ENCODE peak calls at places on chromosomes 7 and 10, in four cellular contexts. O is endothelial cell, D is WTC11, X is GM06990. P is an unnamed sample.

GRCh38 chr7:30510124-30511074 is 5.8 kb upstream of the GGCT start:
- DNase-seq in X (no peak), O (peak; percentile 29), D (peak; percentile 26), P (no peak)

GRCh38 chr10:117969592-117969991 is 77.1 kb downstream of the RAB11FIP2 start:
- DNase-seq in O (no peak), X (no peak), D (no peak), P (no peak)

GRCh38 chr7:94423865-94424264 is 29.2 kb downstream of the COL1A2 start:
- DNase-seq in X (no peak), O (no peak), D (no peak), P (no peak)

GRCh38 chr7:135147899-135148721 is at the start of gene TMEM140:
- DNase-seq in O (no peak), D (no peak), X (peak; percentile 68), P (peak; percentile 59)

GRCh38 chr10:132669208-132669861 is 116.6 kb downstream of the NKX6-2 start:
- DNase-seq in D (peak; percentile 5), O (no peak), X (no peak), P (no peak)

GRCh38 chr10:77405771-77406241 is 231.8 kb downstream of the KCNMA1 start:
- DNase-seq in O (peak; percentile 34), X (peak; percentile 37), D (peak; percentile 80), P (no peak)

GRCh38 chr10:32713560-32713959 is 244.5 kb downstream of the ITGB1 start:
- DNase-seq in X (no peak), O (no peak), D (no peak), P (no peak)

GRCh38 chr10:62895058-62895457 is 78.9 kb upstream of the EGR2 start:
- DNase-seq in D (no peak), O (no peak), X (no peak), P (no peak)

GRCh38 chr10:14608381-14609001 is 166.2 kb downstream of the FAM107B start:
- DNase-seq in O (no peak), X (peak; percentile 52), D (no peak), P (peak; percentile 37)

GRCh38 chr7:140478361-140479061 is 794 bp downstream of the MKRN1 start:
- DNase-seq in D (no peak), X (peak; percentile 66), O (peak; percentile 60), P (peak; percentile 48)

GRCh38 chr10:105797234-105797890 is 1156.3 kb downstream of the SORCS3 start:
- DNase-seq in D (no peak), X (no peak), O (no peak), P (peak; percentile 44)

GRCh38 chr7:117872565-117873055 is 631 bp downstream of the CTTNBP2 start:
- DNase-seq in X (no peak), O (peak; percentile 31), D (peak; percentile 27), P (peak; percentile 20)

GRCh38 chr7:117873933-117874530 is 791 bp upstream of the CTTNBP2 start:
- DNase-seq in O (no peak), D (no peak), X (no peak), P (no peak)

GRCh38 chr7:117873056-117873932 is at the start of gene CTTNBP2:
- DNase-seq in D (peak; percentile 70), O (peak; percentile 67), X (no peak), P (peak; percentile 33)

GRCh38 chr7:117871778-117872538 is 1.3 kb downstream of the CTTNBP2 start:
- DNase-seq in O (peak; percentile 31), D (peak; percentile 60), X (no peak), P (no peak)

DNA sequence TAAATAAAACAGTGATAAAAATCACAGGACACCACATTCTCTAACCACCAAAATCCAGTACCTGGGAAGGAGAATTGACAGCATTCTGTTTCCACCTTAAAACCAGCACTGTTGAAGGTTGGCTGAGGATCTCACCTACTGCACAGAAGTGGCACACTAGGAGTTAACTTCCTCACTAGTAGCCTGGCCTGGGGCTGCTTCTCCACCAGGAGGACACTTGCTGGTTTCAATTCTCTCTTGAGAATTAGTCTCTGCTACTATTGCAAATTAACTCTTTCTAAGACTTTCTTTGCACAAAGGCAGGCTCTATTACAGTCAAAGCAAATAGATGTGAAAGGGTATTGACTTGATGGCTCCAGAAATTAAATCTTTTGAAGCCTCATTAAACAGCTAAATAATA is 2.3 kb upstream of the CTTNBP2 start:
- DNase-seq in O (peak; percentile 49), X (no peak), D (peak; percentile 57), P (no peak)
- TF ChIP-seq CTCF in O (peak; percentile 46), X (no peak), D (no peak), P (no peak)

GRCh38 chr10:28307267-28307666 is 4.4 kb upstream of the MPP7 start:
- DNase-seq in D (no peak), O (no peak), X (no peak), P (no peak)
- TF ChIP-seq CTCF in D (no peak), O (no peak), X (no peak), P (no peak)

DNA sequence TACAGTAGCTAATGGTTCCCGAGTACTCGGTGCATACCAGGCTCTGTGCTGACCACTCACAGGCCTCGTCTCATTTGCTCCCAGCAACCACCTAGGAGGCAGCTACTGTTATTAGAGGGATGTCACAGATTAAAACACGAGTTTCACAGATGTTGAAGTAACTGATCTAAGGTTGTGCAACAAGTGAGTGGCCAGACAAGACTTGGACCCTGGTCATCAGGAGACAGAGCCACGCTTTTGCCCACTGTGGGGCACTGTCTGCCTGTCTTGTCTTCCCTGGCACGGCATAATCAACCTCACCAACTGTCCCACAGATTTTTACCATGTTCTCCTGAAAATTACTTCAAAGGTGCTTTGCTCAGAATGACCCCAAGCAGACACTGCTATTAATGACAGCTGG is 111.6 kb upstream of the HABP2 start:
- DNase-seq in O (no peak), D (no peak), X (no peak), P (no peak)
- TF ChIP-seq CTCF in O (no peak), D (no peak), X (no peak), P (no peak)

GRCh38 chr10:92553959-92554358 is 19.9 kb downstream of the IDE start:
- DNase-seq in D (no peak), O (no peak), X (no peak), P (no peak)

GRCh38 chr10:92550924-92551323 is 23.0 kb downstream of the IDE start:
- DNase-seq in X (no peak), O (no peak), D (no peak), P (no peak)

GRCh38 chr10:92547676-92548075 is 26.2 kb downstream of the IDE start:
- DNase-seq in D (no peak), X (no peak), O (no peak), P (no peak)

DNA sequence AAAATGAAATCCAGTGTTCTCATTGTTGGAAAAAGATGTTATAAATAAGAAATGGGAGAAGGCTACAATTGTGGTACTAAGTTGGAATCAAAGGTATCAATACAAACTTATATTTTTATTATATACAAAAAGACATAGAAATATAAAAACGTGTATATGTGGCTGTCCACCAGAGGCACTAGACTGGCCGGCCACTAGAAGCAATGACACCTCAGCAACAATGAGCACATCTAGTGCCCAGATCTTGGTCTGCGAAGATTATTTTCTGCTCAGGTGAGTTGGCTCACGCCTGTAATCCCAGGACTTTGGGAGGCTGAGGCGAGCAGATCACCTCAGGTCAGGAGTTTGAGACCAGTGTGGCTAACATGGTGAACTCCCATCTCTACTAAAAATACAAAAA is 21.6 kb downstream of the IDE start:
- DNase-seq in O (no peak), D (no peak), X (no peak), P (no peak)
- TF ChIP-seq CTCF in O (peak; percentile 40), D (no peak), X (peak; percentile 51), P (peak; percentile 14)

GRCh38 chr10:68224810-68225209 is 7.1 kb downstream of the ATOH7 start:
- DNase-seq in D (no peak), X (no peak), O (no peak), P (no peak)

GRCh38 chr10:68221196-68221595 is 10.7 kb downstream of the ATOH7 start:
- DNase-seq in D (no peak), X (no peak), O (no peak), P (no peak)

GRCh38 chr10:68218786-68219185 is 13.1 kb downstream of the ATOH7 start:
- DNase-seq in O (no peak), X (no peak), D (no peak), P (no peak)

DNA sequence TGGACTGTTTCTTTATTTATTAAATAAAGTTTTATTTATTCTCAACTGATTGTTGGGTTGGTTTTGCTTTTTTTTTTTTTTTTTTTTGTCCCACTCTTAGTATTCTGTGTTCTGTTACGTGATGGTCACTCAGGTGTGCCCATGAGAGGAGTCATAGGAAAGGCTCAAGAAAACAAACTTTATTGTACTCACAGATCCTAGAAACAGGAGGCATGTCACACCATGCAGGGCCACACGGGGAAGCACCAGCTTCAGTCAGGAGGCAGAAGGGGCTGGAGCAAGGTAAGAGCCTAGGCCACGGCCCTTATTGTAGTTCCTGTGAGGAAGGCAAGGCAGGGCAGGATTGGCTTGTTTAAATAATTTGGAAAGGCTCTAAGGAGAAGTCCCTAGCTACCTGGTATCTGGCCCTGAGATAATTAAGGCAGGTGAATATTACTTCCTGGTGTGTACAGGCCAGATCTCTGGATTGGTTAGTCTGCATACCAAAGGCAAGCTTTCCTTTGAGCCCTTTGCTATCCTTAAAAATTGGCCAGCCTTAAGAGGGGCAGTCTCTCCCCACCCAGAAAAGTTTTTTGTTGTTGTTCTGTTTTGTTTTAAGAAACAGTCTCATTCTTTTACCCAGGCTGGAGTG is 8.3 kb downstream of the ATOH7 start:
- DNase-seq in D (peak; percentile 58), X (no peak), O (no peak), P (no peak)
- TF ChIP-seq CTCF in D (no peak), X (peak; percentile 6), O (no peak), P (no peak)

P was measured in GM20000.